ENCODE peak calls at places on chromosomes 4 and X, in four cellular contexts. One of them, this sample, is unnamed.

GRCh38 chr4:48651869-48652447 is 128.1 kb downstream of the FRYL start:
- DNase-seq in K562: no peak
- DNase-seq in WTC11: no peak
- DNase-seq in HepG2: no peak
- DNase-seq in this sample: no peak

GRCh38 chr4:166042510-166043055 is 169.5 kb downstream of the TLL1 start:
- DNase-seq in K562: no peak
- DNase-seq in WTC11: no peak
- DNase-seq in HepG2: no peak
- DNase-seq in this sample: no peak

GRCh38 chrX:7204619-7205018 is 56.7 kb upstream of the PUDP start:
- DNase-seq in K562: no peak
- DNase-seq in WTC11: no peak
- DNase-seq in HepG2: no peak
- DNase-seq in this sample: no peak

GRCh38 chr4:56655209-56655626 is 25.9 kb downstream of the HOPX start:
- DNase-seq in K562: no peak
- DNase-seq in WTC11: peak; percentile 48
- DNase-seq in HepG2: no peak
- DNase-seq in this sample: peak; percentile 55

GRCh38 chrX:16462912-16463311 is 187.0 kb upstream of the S100G start:
- DNase-seq in K562: no peak
- DNase-seq in WTC11: no peak
- DNase-seq in HepG2: no peak
- DNase-seq in this sample: no peak

GRCh38 chr4:1293531-1293941 is 3.8 kb downstream of the MAEA start:
- DNase-seq in K562: no peak
- DNase-seq in WTC11: no peak
- DNase-seq in HepG2: no peak
- DNase-seq in this sample: no peak

GRCh38 chrX:125289209-125289608 is 30.5 kb upstream of the TEX13C start:
- DNase-seq in K562: no peak
- DNase-seq in WTC11: no peak
- DNase-seq in HepG2: peak; percentile 0
- DNase-seq in this sample: no peak

GRCh38 chrX:17769701-17770269 is 32.5 kb downstream of the SCML1 start:
- DNase-seq in K562: no peak
- DNase-seq in WTC11: no peak
- DNase-seq in HepG2: no peak
- DNase-seq in this sample: no peak

GRCh38 chrX:45719751-45720501 is 519.2 kb upstream of the DIPK2B start:
- DNase-seq in K562: no peak
- DNase-seq in WTC11: no peak
- DNase-seq in HepG2: no peak
- DNase-seq in this sample: no peak

GRCh38 chr4:42458686-42459085 is 61.4 kb downstream of the SHISA3 start:
- DNase-seq in K562: no peak
- DNase-seq in WTC11: no peak
- DNase-seq in HepG2: no peak
- DNase-seq in this sample: no peak

GRCh38 chrX:28398352-28398751 is 188.9 kb upstream of the IL1RAPL1 start:
- DNase-seq in K562: no peak
- DNase-seq in WTC11: no peak
- DNase-seq in HepG2: no peak
- DNase-seq in this sample: no peak

DNA sequence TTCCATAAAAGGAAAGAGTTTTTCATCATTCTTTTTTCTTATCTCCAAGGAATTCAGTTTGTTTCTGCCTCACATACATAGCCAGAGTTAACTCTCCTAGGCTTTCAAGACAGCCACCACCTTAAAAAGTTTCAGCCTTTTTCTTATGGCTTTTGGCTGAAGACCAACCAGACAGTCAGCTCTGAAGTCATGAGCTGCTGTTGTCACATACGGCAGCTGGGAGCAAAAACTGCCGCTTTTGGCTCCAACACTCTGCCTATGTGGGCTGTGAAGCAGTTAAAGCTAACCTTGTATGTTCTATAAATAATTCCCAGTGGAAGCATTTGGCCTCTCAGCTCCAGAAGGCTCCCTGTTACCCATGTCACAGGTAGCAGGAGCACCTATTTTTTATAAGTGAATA is 104.1 kb downstream of the KLHL4 start:
- DNase-seq in K562: no peak
- DNase-seq in WTC11: no peak
- DNase-seq in HepG2: no peak
- DNase-seq in this sample: no peak
- TF ChIP-seq SP1 in K562: no peak
- TF ChIP-seq SP1 in WTC11: no peak
- TF ChIP-seq SP1 in HepG2: no peak
- TF ChIP-seq SP1 in this sample: no peak

DNA sequence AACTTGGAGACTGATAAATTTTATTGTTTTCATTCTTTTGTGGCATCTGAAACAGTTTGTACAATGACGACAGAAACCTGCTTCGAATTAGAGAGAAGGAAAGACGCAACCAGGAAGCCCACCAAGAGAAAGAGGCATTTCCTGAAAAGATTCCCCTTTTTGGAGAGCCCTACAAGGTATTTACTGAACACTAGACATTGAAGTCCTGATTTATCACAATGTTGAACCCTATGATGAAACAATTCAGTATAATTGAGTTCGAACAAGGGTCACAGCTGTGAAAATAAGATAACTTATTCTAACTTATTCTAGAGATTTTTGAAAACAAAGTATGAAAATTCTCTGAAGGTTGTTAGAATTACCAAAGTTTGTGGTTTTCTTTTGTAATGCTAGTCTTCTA is 111.3 kb downstream of the AFF1 start:
- DNase-seq in K562: no peak
- DNase-seq in WTC11: no peak
- DNase-seq in HepG2: no peak
- DNase-seq in this sample: no peak
- TF ChIP-seq ELF4 in K562: no peak
- TF ChIP-seq ELF4 in WTC11: no peak
- TF ChIP-seq ELF4 in HepG2: no peak
- TF ChIP-seq ELF4 in this sample: no peak

DNA sequence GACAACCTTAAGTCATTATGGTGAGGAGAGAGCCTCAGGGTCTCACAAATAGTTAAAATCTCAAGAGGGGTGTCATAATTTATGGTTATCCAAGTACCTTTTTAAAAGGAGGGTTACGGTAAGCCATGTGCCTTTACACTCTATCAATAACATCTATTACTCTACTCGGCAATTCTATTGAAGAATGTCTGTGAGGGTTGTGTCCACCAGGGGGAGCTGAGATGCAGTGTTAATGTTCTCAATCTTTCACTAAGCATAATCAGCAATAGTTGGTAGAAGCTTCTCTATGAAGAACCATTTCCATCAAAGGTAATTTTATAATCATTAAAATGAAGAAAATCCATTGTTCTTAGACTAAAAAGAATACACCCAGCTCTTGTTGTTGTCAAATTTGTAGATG is 457.4 kb downstream of the CENPC start:
- DNase-seq in K562: peak; percentile 34
- DNase-seq in WTC11: peak; percentile 64
- DNase-seq in HepG2: peak; percentile 27
- DNase-seq in this sample: peak; percentile 14
- TF ChIP-seq SP1 in K562: no peak
- TF ChIP-seq SP1 in WTC11: no peak
- TF ChIP-seq SP1 in HepG2: no peak
- TF ChIP-seq SP1 in this sample: no peak

GRCh38 chrX:152892499-152892898 is 5.4 kb upstream of the ZNF185 start:
- DNase-seq in K562: no peak
- DNase-seq in WTC11: no peak
- DNase-seq in HepG2: no peak
- DNase-seq in this sample: no peak

GRCh38 chrX:152895121-152895520 is 2.7 kb upstream of the ZNF185 start:
- DNase-seq in K562: no peak
- DNase-seq in WTC11: no peak
- DNase-seq in HepG2: no peak
- DNase-seq in this sample: no peak

GRCh38 chrX:152895724-152896420 is 2.0 kb upstream of the ZNF185 start:
- DNase-seq in K562: no peak
- DNase-seq in WTC11: no peak
- DNase-seq in HepG2: no peak
- DNase-seq in this sample: no peak

GRCh38 chrX:152892999-152893605 is 4.8 kb upstream of the ZNF185 start:
- DNase-seq in K562: peak; percentile 21
- DNase-seq in WTC11: no peak
- DNase-seq in HepG2: no peak
- DNase-seq in this sample: no peak

GRCh38 chrX:152893631-152894610 is 3.9 kb upstream of the ZNF185 start:
- DNase-seq in K562: no peak
- DNase-seq in WTC11: no peak
- DNase-seq in HepG2: no peak
- DNase-seq in this sample: no peak
- TF ChIP-seq ELF4 in K562: no peak
- TF ChIP-seq ELF4 in WTC11: no peak
- TF ChIP-seq ELF4 in HepG2: no peak
- TF ChIP-seq ELF4 in this sample: no peak

This sample was measured in HEK293T.